ENCODE peak calls at places on chromosome 2, in seven cellular contexts. One of them, this sample, is unnamed. For H3K4me1, the result is how much of the 10 kb centered on the place peaks cover.

GRCh38 chr2:101619191-101619591 is 78.3 kb upstream of the MAP4K4 start:
- DNase-seq in right atrium auricular region: peak
- DNase-seq in tibial artery: peak
- DNase-seq in upper lobe of right lung: peak
- DNase-seq in sigmoid colon: peak
- DNase-seq in colonic mucosa: peak
- DNase-seq in GM23338: no peak
- DNase-seq in this sample: no peak

GRCh38 chr2:32485399-32485798 is 128.6 kb downstream of the BIRC6 start:
- DNase-seq in right atrium auricular region: no peak
- DNase-seq in tibial artery: no peak
- DNase-seq in sigmoid colon: no peak
- DNase-seq in colonic mucosa: no peak
- DNase-seq in GM23338: no peak
- DNase-seq in upper lobe of right lung: no peak
- DNase-seq in this sample: no peak

GRCh38 chr2:39095624-39096023 is 25.2 kb downstream of the SOS1 start:
- DNase-seq in colonic mucosa: no peak
- DNase-seq in sigmoid colon: no peak
- DNase-seq in tibial artery: no peak
- DNase-seq in upper lobe of right lung: no peak
- DNase-seq in GM23338: no peak
- DNase-seq in right atrium auricular region: no peak
- DNase-seq in this sample: no peak

GRCh38 chr2:150484006-150484405 is 3.5 kb downstream of the RND3 start:
- DNase-seq in right atrium auricular region: no peak
- DNase-seq in GM23338: no peak
- DNase-seq in colonic mucosa: no peak
- DNase-seq in tibial artery: no peak
- DNase-seq in sigmoid colon: no peak
- DNase-seq in upper lobe of right lung: no peak
- DNase-seq in this sample: peak

GRCh38 chr2:217362290-217362689 is 502.4 kb upstream of the TNP1 start:
- DNase-seq in sigmoid colon: no peak
- DNase-seq in tibial artery: no peak
- DNase-seq in right atrium auricular region: no peak
- DNase-seq in upper lobe of right lung: no peak
- DNase-seq in colonic mucosa: no peak
- DNase-seq in GM23338: no peak
- DNase-seq in this sample: no peak

GRCh38 chr2:21038403-21039073 is 5.3 kb downstream of the APOB start:
- DNase-seq in right atrium auricular region: no peak
- DNase-seq in GM23338: no peak
- DNase-seq in upper lobe of right lung: no peak
- DNase-seq in sigmoid colon: no peak
- DNase-seq in colonic mucosa: no peak
- DNase-seq in tibial artery: no peak
- DNase-seq in this sample: peak

GRCh38 chr2:196315388-196316049 is 144.1 kb upstream of the STK17B start:
- DNase-seq in GM23338: no peak
- DNase-seq in right atrium auricular region: no peak
- DNase-seq in tibial artery: no peak
- DNase-seq in colonic mucosa: no peak
- DNase-seq in upper lobe of right lung: no peak
- DNase-seq in sigmoid colon: no peak
- DNase-seq in this sample: peak

GRCh38 chr2:62475172-62476011 is 30.6 kb downstream of the TMEM17 start:
- DNase-seq in colonic mucosa: no peak
- DNase-seq in tibial artery: no peak
- DNase-seq in GM23338: peak
- DNase-seq in upper lobe of right lung: no peak
- DNase-seq in right atrium auricular region: no peak
- DNase-seq in sigmoid colon: no peak
- DNase-seq in this sample: peak

GRCh38 chr2:168348076-168348475 is 100.7 kb upstream of the STK39 start:
- DNase-seq in upper lobe of right lung: no peak
- DNase-seq in GM23338: peak
- DNase-seq in colonic mucosa: peak
- DNase-seq in sigmoid colon: no peak
- DNase-seq in tibial artery: no peak
- DNase-seq in right atrium auricular region: no peak
- DNase-seq in this sample: no peak

GRCh38 chr2:201255468-201255867 is 4.9 kb upstream of the CASP8 start:
- DNase-seq in GM23338: no peak
- DNase-seq in tibial artery: no peak
- DNase-seq in right atrium auricular region: no peak
- DNase-seq in sigmoid colon: no peak
- DNase-seq in upper lobe of right lung: no peak
- DNase-seq in colonic mucosa: no peak
- DNase-seq in this sample: no peak
- H3K4me1 ChIP-seq in GM23338: under half
- H3K4me1 ChIP-seq in tibial artery: under half
- H3K4me1 ChIP-seq in right atrium auricular region: under half
- H3K4me1 ChIP-seq in sigmoid colon: under half
- H3K4me1 ChIP-seq in upper lobe of right lung: half or more
- H3K4me1 ChIP-seq in colonic mucosa: under half
- H3K4me1 ChIP-seq in this sample: under half

DNA sequence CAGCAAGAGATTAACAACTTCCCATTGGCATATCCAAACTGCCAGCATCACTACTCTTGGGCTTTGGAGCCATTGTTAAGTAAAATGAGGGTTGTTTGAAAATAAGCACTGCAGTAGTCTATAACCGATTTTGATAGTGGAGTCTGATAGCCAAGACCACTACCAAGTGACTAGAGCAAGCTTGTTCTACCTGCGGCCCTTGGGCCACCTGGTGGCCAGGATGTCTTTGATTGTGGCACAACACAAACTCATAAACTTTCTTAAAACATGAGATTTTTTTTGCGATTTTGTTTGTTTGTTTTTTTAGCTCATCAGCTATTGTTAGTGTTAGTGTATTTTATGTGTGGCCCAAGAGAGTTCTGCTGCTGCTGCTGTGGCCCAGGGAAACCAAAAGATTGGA is 11.0 kb downstream of the UBE2E3 start:
- DNase-seq in upper lobe of right lung: no peak
- DNase-seq in tibial artery: no peak
- DNase-seq in right atrium auricular region: no peak
- DNase-seq in GM23338: peak
- DNase-seq in colonic mucosa: no peak
- DNase-seq in sigmoid colon: no peak
- DNase-seq in this sample: no peak
- TF ChIP-seq CTCF in upper lobe of right lung: no peak
- TF ChIP-seq CTCF in tibial artery: no peak
- TF ChIP-seq CTCF in right atrium auricular region: no peak
- TF ChIP-seq CTCF in GM23338: peak
- TF ChIP-seq CTCF in colonic mucosa: no peak
- TF ChIP-seq CTCF in sigmoid colon: no peak
- TF ChIP-seq CTCF in this sample: peak

DNA sequence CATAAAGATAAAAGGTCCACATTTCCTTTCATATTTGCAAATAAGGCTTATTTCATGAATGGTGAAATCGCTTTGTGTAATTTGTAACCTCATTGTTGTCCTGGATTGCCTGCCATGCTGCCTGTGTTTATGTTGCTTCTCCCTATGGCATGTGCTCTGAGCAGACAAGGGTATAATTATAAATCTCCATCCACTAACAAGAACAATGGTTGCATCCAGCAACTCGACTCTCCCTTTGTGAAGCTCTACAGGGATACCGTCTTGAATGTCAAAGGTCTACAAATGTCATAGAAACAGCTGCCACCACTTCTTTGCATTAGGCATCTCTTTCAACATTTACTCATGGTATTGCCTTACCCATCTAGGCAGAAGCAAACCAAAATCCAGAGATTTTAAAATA is 209.6 kb downstream of the SLC8A1 start:
- DNase-seq in right atrium auricular region: no peak
- DNase-seq in sigmoid colon: no peak
- DNase-seq in GM23338: peak
- DNase-seq in colonic mucosa: no peak
- DNase-seq in tibial artery: no peak
- DNase-seq in upper lobe of right lung: no peak
- DNase-seq in this sample: no peak
- H3K27ac ChIP-seq in right atrium auricular region: no peak
- H3K27ac ChIP-seq in sigmoid colon: no peak
- H3K27ac ChIP-seq in GM23338: no peak
- H3K27ac ChIP-seq in colonic mucosa: no peak
- H3K27ac ChIP-seq in tibial artery: no peak
- H3K27ac ChIP-seq in upper lobe of right lung: no peak
- H3K27ac ChIP-seq in this sample: no peak

DNA sequence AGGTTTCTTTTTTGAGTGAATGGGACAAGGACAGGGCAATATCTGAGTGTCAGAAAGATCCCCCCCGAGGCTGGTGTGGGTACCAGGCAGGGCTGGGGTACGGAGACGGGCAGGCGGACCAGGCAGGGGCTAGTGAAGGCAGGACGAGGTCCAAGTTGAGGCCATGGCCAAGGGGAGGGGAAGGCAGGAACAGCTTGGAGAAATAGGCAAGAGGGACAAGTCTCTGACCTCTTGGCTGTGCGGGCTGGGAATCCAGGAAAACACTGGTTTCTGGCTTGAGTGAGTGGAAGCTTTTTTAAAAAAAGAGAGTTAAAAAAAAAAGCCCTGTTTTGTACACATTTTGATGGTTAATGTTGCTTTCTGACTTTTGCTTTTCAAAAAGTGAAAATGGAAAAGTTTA is 30.3 kb downstream of the ASAP2 start:
- DNase-seq in tibial artery: no peak
- DNase-seq in sigmoid colon: no peak
- DNase-seq in colonic mucosa: no peak
- DNase-seq in right atrium auricular region: no peak
- DNase-seq in GM23338: no peak
- DNase-seq in upper lobe of right lung: no peak
- DNase-seq in this sample: no peak
- H3K4me1 ChIP-seq in tibial artery: half or more
- H3K4me1 ChIP-seq in sigmoid colon: under half
- H3K4me1 ChIP-seq in colonic mucosa: under half
- H3K4me1 ChIP-seq in right atrium auricular region: half or more
- H3K4me1 ChIP-seq in GM23338: under half
- H3K4me1 ChIP-seq in upper lobe of right lung: half or more
- H3K4me1 ChIP-seq in this sample: under half

GRCh38 chr2:143279672-143280071 is 150.5 kb downstream of the ARHGAP15 start:
- DNase-seq in GM23338: no peak
- DNase-seq in sigmoid colon: no peak
- DNase-seq in upper lobe of right lung: no peak
- DNase-seq in colonic mucosa: no peak
- DNase-seq in right atrium auricular region: no peak
- DNase-seq in tibial artery: no peak
- DNase-seq in this sample: no peak

GRCh38 chr2:143284087-143284675 is 155.0 kb downstream of the ARHGAP15 start:
- DNase-seq in tibial artery: no peak
- DNase-seq in sigmoid colon: no peak
- DNase-seq in right atrium auricular region: no peak
- DNase-seq in upper lobe of right lung: no peak
- DNase-seq in colonic mucosa: no peak
- DNase-seq in GM23338: peak
- DNase-seq in this sample: peak

GRCh38 chr2:143280097-143280757 is 151.0 kb downstream of the ARHGAP15 start:
- DNase-seq in colonic mucosa: no peak
- DNase-seq in right atrium auricular region: no peak
- DNase-seq in sigmoid colon: no peak
- DNase-seq in upper lobe of right lung: no peak
- DNase-seq in GM23338: no peak
- DNase-seq in tibial artery: no peak
- DNase-seq in this sample: no peak

DNA sequence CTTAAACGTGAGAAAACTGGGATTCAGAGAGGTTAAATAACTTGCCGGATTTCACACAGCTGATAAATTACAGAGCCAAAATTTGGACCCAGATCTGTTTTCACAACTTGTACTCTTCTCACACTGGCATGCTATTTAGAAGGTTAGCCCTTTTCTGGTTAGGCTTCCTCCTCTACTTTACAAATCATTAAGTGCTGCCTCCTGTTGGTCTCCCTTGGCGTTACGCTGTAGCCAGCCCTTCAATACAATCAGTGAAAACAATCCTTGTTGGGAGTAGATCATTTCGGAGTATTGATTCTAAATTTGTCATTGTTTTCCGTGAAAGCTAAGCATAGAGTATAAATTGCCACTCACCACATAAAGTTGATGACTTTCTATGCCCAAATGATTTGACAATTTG is 153.5 kb downstream of the ARHGAP15 start:
- DNase-seq in sigmoid colon: no peak
- DNase-seq in upper lobe of right lung: no peak
- DNase-seq in colonic mucosa: peak
- DNase-seq in tibial artery: no peak
- DNase-seq in right atrium auricular region: no peak
- DNase-seq in GM23338: peak
- DNase-seq in this sample: no peak
- TF ChIP-seq CTCF in sigmoid colon: no peak
- TF ChIP-seq CTCF in upper lobe of right lung: peak
- TF ChIP-seq CTCF in colonic mucosa: no peak
- TF ChIP-seq CTCF in tibial artery: no peak
- TF ChIP-seq CTCF in right atrium auricular region: no peak
- TF ChIP-seq CTCF in GM23338: peak
- TF ChIP-seq CTCF in this sample: peak

DNA sequence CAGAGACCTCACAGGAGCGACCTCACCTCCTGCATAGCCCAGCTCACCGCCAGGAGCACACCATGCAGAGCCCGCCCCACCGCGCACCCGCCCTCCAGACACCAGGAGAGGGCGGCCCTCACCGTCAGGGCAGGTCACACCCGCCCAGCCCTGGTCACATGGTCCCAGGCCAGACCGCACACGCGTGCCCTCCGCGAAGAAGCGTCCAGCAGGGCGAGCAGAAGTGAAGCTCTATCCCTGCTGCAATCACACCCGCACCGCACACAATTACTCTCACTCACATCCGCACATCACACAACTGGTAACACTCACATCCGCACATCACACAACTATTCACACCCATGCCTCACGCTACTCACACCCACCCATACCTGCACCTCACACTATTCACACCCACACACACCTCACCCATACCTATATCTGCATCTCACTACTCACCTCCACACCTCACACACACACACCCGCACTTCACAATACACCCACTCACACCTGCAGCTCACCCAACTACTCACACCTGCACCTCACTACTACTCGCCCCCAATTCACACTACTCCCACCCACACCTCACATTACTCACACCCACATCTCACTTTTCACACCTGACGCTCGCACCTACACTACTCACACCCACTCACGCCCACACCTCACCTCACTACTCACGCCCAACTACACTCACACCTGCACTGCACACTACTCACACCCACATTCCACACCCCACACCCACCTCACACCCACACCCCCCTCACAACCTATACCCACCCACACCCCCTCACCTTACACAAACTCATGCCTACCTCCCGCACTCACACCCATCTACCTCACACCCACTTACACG is 242.0 kb downstream of the HDAC4 start:
- DNase-seq in GM23338: no peak
- DNase-seq in right atrium auricular region: no peak
- DNase-seq in sigmoid colon: peak
- DNase-seq in tibial artery: peak
- DNase-seq in upper lobe of right lung: peak
- DNase-seq in colonic mucosa: no peak
- DNase-seq in this sample: no peak
- H3K27ac ChIP-seq in GM23338: no peak
- H3K27ac ChIP-seq in right atrium auricular region: no peak
- H3K27ac ChIP-seq in sigmoid colon: no peak
- H3K27ac ChIP-seq in tibial artery: no peak
- H3K27ac ChIP-seq in upper lobe of right lung: no peak
- H3K27ac ChIP-seq in colonic mucosa: no peak
- H3K27ac ChIP-seq in this sample: no peak

GRCh38 chr2:1585635-1586034 is 158.7 kb downstream of the PXDN start:
- DNase-seq in colonic mucosa: no peak
- DNase-seq in GM23338: no peak
- DNase-seq in sigmoid colon: no peak
- DNase-seq in tibial artery: no peak
- DNase-seq in right atrium auricular region: no peak
- DNase-seq in upper lobe of right lung: peak
- DNase-seq in this sample: no peak
- H3K4me1 ChIP-seq in colonic mucosa: under half
- H3K4me1 ChIP-seq in GM23338: under half
- H3K4me1 ChIP-seq in sigmoid colon: under half
- H3K4me1 ChIP-seq in tibial artery: under half
- H3K4me1 ChIP-seq in right atrium auricular region: under half
- H3K4me1 ChIP-seq in upper lobe of right lung: under half
- H3K4me1 ChIP-seq in this sample: under half